ENCODE peak calls at places on chromosomes 6 and 20, in seven cellular contexts. B is stromal cell of bone marrow; G is stimulated activated CD4-positive, alpha-beta T cell treated with anti-CD3 and anti-CD28 coated beads, Interleukin-4, amount 100 ng/mL, for 48 hours; L is T-helper 1 cell; E is H7; D is adipocyte; Q is IMR-90. X is an unnamed sample.

GRCh38 chr6:45567879-45568278 is 190.1 kb upstream of the SUPT3H start:
- DNase-seq in L (no peak), B (no peak), D (no peak), Q (no peak), G (no peak), E (no peak), X (no peak)

GRCh38 chr20:42041000-42041565 is 422.9 kb upstream of the CHD6 start:
- DNase-seq in G (no peak), D (no peak), E (peak; percentile 10), Q (no peak), B (no peak), L (no peak), X (no peak)

GRCh38 chr20:4563534-4563933 is 158.2 kb upstream of the PRND start:
- DNase-seq in B (peak; percentile 40), Q (peak; percentile 80), E (no peak), L (no peak), D (peak; percentile 68), G (peak; percentile 4), X (no peak)

GRCh38 chr20:58832442-58832841 is 18.3 kb downstream of the GNAS-AS1 start:
- DNase-seq in G (no peak), E (no peak), L (no peak), Q (no peak), D (no peak), B (no peak), X (no peak)

GRCh38 chr6:27867051-27867940 is 44.9 kb downstream of the OR2B2 start:
- DNase-seq in D (peak; percentile 86), Q (peak; percentile 78), G (peak; percentile 80), B (peak; percentile 66), E (peak; percentile 89), L (peak; percentile 49), X (peak; percentile 53)

GRCh38 chr6:1322725-1323219 is 10.9 kb downstream of the FOXQ1 start:
- DNase-seq in Q (peak; percentile 44), B (no peak), E (no peak), G (no peak), D (peak; percentile 84), L (no peak), X (no peak)

GRCh38 chr6:139567095-139567494 is 192.6 kb upstream of the CITED2 start:
- DNase-seq in Q (no peak), E (no peak), L (no peak), G (no peak), B (no peak), D (no peak), X (no peak)

GRCh38 chr6:165616116-165616515 is 46.9 kb downstream of the PDE10A start:
- DNase-seq in L (no peak), D (no peak), G (no peak), B (peak; percentile 75), Q (peak; percentile 18), E (peak; percentile 16), X (no peak)

GRCh38 chr6:6856538-6857523 is 250.9 kb upstream of the RREB1 start:
- DNase-seq in L (no peak), E (peak; percentile 73), B (peak; percentile 40), Q (peak; percentile 37), G (peak; percentile 47), D (peak; percentile 5), X (no peak)

GRCh38 chr6:52995913-52996685 is 1.0 kb upstream of the GSTA4 start:
- DNase-seq in D (peak; percentile 81), L (peak; percentile 32), Q (peak; percentile 91), E (no peak), G (no peak), B (peak; percentile 63), X (no peak)

GRCh38 chr6:47230579-47230978 is 79.1 kb downstream of the TNFRSF21 start:
- DNase-seq in D (no peak), B (no peak), G (no peak), L (no peak), E (no peak), Q (no peak), X (no peak)

GRCh38 chr6:153103256-153103655 is 27.8 kb downstream of the RGS17 start:
- DNase-seq in B (no peak), E (no peak), Q (no peak), D (no peak), L (no peak), G (no peak), X (no peak)

GRCh38 chr6:153183925-153184324 is 52.8 kb upstream of the RGS17 start:
- DNase-seq in L (no peak), Q (no peak), G (no peak), E (no peak), B (no peak), D (no peak), X (no peak)

GRCh38 chr6:46269447-46270229 is 98.9 kb upstream of the ENPP5 start:
- DNase-seq in L (no peak), Q (no peak), G (no peak), B (no peak), E (no peak), D (no peak), X (no peak)

GRCh38 chr20:50226093-50226974 is 35.7 kb downstream of the CEBPB start:
- DNase-seq in D (peak; percentile 72), E (no peak), B (peak; percentile 47), L (no peak), Q (peak; percentile 68), G (no peak), X (no peak)

GRCh38 chr6:170404036-170404435 is 97.5 kb downstream of the FAM120B start:
- DNase-seq in E (no peak), Q (no peak), D (no peak), L (no peak), G (no peak), B (no peak), X (no peak)

GRCh38 chr6:161272600-161273355 is 1.1 kb downstream of the AGPAT4 start:
- DNase-seq in G (no peak), B (peak; percentile 28), Q (peak; percentile 59), E (peak; percentile 75), L (no peak), D (peak; percentile 43), X (no peak)

GRCh38 chr6:108966855-108967755 is 118.9 kb downstream of the ARMC2 start:
- DNase-seq in E (peak; percentile 48), B (peak; percentile 31), G (no peak), D (peak; percentile 28), L (no peak), Q (peak; percentile 60), X (no peak)

GRCh38 chr20:22412977-22413868 is 171.1 kb downstream of the FOXA2 start:
- DNase-seq in G (no peak), B (no peak), Q (no peak), D (no peak), E (no peak), L (no peak), X (no peak)

GRCh38 chr6:36201612-36202011 is 5.1 kb downstream of the BRPF3 start:
- DNase-seq in L (no peak), D (no peak), Q (no peak), B (no peak), E (peak; percentile 3), G (no peak), X (no peak)

GRCh38 chr6:157107915-157108651 is 215.2 kb downstream of the TMEM242 start:
- DNase-seq in Q (peak; percentile 98), L (no peak), D (peak; percentile 84), E (no peak), G (no peak), B (peak; percentile 92), X (no peak)

GRCh38 chr20:3691306-3691705 is 9.5 kb upstream of the ADAM33 start:
- DNase-seq in E (no peak), G (no peak), D (no peak), B (no peak), L (no peak), Q (no peak), X (no peak)

GRCh38 chr6:30515106-30515505 is 25.8 kb downstream of the HLA-E start:
- DNase-seq in B (no peak), L (no peak), D (no peak), E (peak; percentile 22), G (no peak), Q (no peak), X (no peak)

GRCh38 chr6:120211955-120212792 is 862.6 kb upstream of the MAN1A1 start:
- DNase-seq in B (no peak), L (no peak), Q (no peak), G (no peak), D (no peak), E (no peak), X (no peak)

GRCh38 chr6:33869826-33870423 is 66.1 kb upstream of the MLN start:
- DNase-seq in D (no peak), E (peak; percentile 81), Q (no peak), G (no peak), B (no peak), L (no peak), X (no peak)

GRCh38 chr6:15244605-15245360 is 1.1 kb upstream of the JARID2 start:
- DNase-seq in B (no peak), G (peak; percentile 32), E (peak; percentile 77), L (peak; percentile 50), Q (peak; percentile 70), D (peak; percentile 83), X (peak; percentile 69)

GRCh38 chr6:43334466-43335095 is 26.0 kb upstream of the CRIP3 start:
- DNase-seq in G (no peak), Q (peak; percentile 69), B (peak; percentile 46), D (peak; percentile 83), L (no peak), E (peak; percentile 67), X (no peak)

GRCh38 chr20:58982406-58983114 is 1.5 kb downstream of the NELFCD start:
- DNase-seq in B (no peak), G (no peak), D (no peak), L (no peak), E (peak; percentile 8), Q (no peak), X (no peak)

GRCh38 chr6:125888989-125889656 is 67.4 kb upstream of the HINT3 start:
- DNase-seq in D (peak; percentile 70), B (no peak), G (no peak), E (peak; percentile 32), Q (peak; percentile 40), L (no peak), X (no peak)

GRCh38 chr6:163955131-163955530 is 540.6 kb downstream of the QKI start:
- DNase-seq in B (no peak), G (no peak), Q (peak; percentile 93), L (no peak), E (no peak), D (peak; percentile 79), X (no peak)

GRCh38 chr6:4660377-4661321 is 115.6 kb upstream of the CDYL start:
- DNase-seq in Q (peak; percentile 51), B (no peak), L (no peak), D (no peak), G (no peak), E (peak; percentile 58), X (no peak)

GRCh38 chr20:8414611-8415274 is 282.7 kb downstream of the PLCB1 start:
- DNase-seq in L (no peak), G (no peak), E (no peak), D (peak; percentile 76), Q (peak; percentile 78), B (peak; percentile 45), X (no peak)

GRCh38 chr20:44069203-44069931 is 117.6 kb downstream of the JPH2 start:
- DNase-seq in L (peak; percentile 50), Q (no peak), G (peak; percentile 39), E (no peak), B (no peak), D (no peak), X (peak; percentile 49)

GRCh38 chr6:155352812-155353211 is 38.5 kb upstream of the TFB1M start:
- DNase-seq in E (no peak), L (no peak), B (peak; percentile 87), G (no peak), Q (peak; percentile 90), D (peak; percentile 15), X (no peak)

GRCh38 chr6:41071923-41072835 is at the start of gene OARD1:
- DNase-seq in L (peak; percentile 99), Q (no peak), G (peak; percentile 98), D (peak; percentile 100), E (peak; percentile 92), B (peak; percentile 98), X (peak; percentile 100)

X was measured in effector CD8-positive, alpha-beta T cell.